ENCODE peak calls at places on chromosomes 7 and 10, in seven cellular contexts. One of them, this sample, is unnamed.

GRCh38 chr7:14691597-14692203 is 210.9 kb downstream of the DGKB start:
- DNase-seq in GM13977: peak
- DNase-seq in epithelial cell of esophagus: peak
- DNase-seq in GM12865: peak
- DNase-seq in progenitor cell of endocrine pancreas: peak
- DNase-seq in A549: peak
- DNase-seq in spleen: no peak
- DNase-seq in this sample: no peak

GRCh38 chr10:72315611-72316385 is 38.9 kb downstream of the DNAJB12 start:
- DNase-seq in GM13977: no peak
- DNase-seq in epithelial cell of esophagus: peak
- DNase-seq in GM12865: no peak
- DNase-seq in progenitor cell of endocrine pancreas: no peak
- DNase-seq in A549: peak
- DNase-seq in spleen: peak
- DNase-seq in this sample: peak

GRCh38 chr10:61989995-61990760 is 88.7 kb downstream of the ARID5B start:
- DNase-seq in GM13977: no peak
- DNase-seq in epithelial cell of esophagus: no peak
- DNase-seq in GM12865: no peak
- DNase-seq in progenitor cell of endocrine pancreas: no peak
- DNase-seq in A549: no peak
- DNase-seq in spleen: no peak
- DNase-seq in this sample: no peak

GRCh38 chr10:84397735-84398144 is 69.4 kb downstream of the CCSER2 start:
- DNase-seq in GM13977: no peak
- DNase-seq in epithelial cell of esophagus: peak
- DNase-seq in GM12865: peak
- DNase-seq in progenitor cell of endocrine pancreas: no peak
- DNase-seq in A549: no peak
- DNase-seq in spleen: no peak
- DNase-seq in this sample: no peak

GRCh38 chr10:4167216-4167615 is 382.2 kb upstream of the KLF6 start:
- DNase-seq in GM13977: no peak
- DNase-seq in epithelial cell of esophagus: no peak
- DNase-seq in GM12865: no peak
- DNase-seq in progenitor cell of endocrine pancreas: no peak
- DNase-seq in A549: no peak
- DNase-seq in spleen: no peak
- DNase-seq in this sample: no peak

GRCh38 chr7:126398851-126399529 is 853.8 kb downstream of the GRM8 start:
- DNase-seq in GM13977: no peak
- DNase-seq in epithelial cell of esophagus: peak
- DNase-seq in GM12865: no peak
- DNase-seq in progenitor cell of endocrine pancreas: no peak
- DNase-seq in A549: no peak
- DNase-seq in spleen: no peak
- DNase-seq in this sample: no peak

GRCh38 chr10:124896751-124897150 is 45.2 kb upstream of the ZRANB1 start:
- DNase-seq in GM13977: no peak
- DNase-seq in epithelial cell of esophagus: no peak
- DNase-seq in GM12865: no peak
- DNase-seq in progenitor cell of endocrine pancreas: no peak
- DNase-seq in A549: no peak
- DNase-seq in spleen: no peak
- DNase-seq in this sample: no peak

GRCh38 chr7:142108728-142109505 is 2.6 kb upstream of the MGAM2 start:
- DNase-seq in GM13977: no peak
- DNase-seq in epithelial cell of esophagus: peak
- DNase-seq in GM12865: no peak
- DNase-seq in progenitor cell of endocrine pancreas: no peak
- DNase-seq in A549: no peak
- DNase-seq in spleen: no peak
- DNase-seq in this sample: no peak

GRCh38 chr10:74329873-74330272 is 178.9 kb downstream of the ADK start:
- DNase-seq in GM13977: no peak
- DNase-seq in epithelial cell of esophagus: no peak
- DNase-seq in GM12865: no peak
- DNase-seq in progenitor cell of endocrine pancreas: no peak
- DNase-seq in A549: no peak
- DNase-seq in spleen: no peak
- DNase-seq in this sample: no peak

GRCh38 chr7:93620057-93620456 is 45.5 kb upstream of the CALCR start:
- DNase-seq in GM13977: no peak
- DNase-seq in epithelial cell of esophagus: peak
- DNase-seq in GM12865: no peak
- DNase-seq in progenitor cell of endocrine pancreas: no peak
- DNase-seq in A549: no peak
- DNase-seq in spleen: no peak
- DNase-seq in this sample: no peak

GRCh38 chr7:141575654-141576448 is 24.6 kb downstream of the AGK start:
- DNase-seq in GM13977: no peak
- DNase-seq in epithelial cell of esophagus: no peak
- DNase-seq in GM12865: no peak
- DNase-seq in progenitor cell of endocrine pancreas: no peak
- DNase-seq in A549: no peak
- DNase-seq in spleen: no peak
- DNase-seq in this sample: no peak

GRCh38 chr10:79488303-79488702 is 24.0 kb upstream of the EIF5AL1 start:
- DNase-seq in GM13977: no peak
- DNase-seq in epithelial cell of esophagus: peak
- DNase-seq in GM12865: no peak
- DNase-seq in progenitor cell of endocrine pancreas: no peak
- DNase-seq in A549: peak
- DNase-seq in spleen: no peak
- DNase-seq in this sample: no peak

GRCh38 chr10:68871731-68872342 is 29.3 kb upstream of the DDX50 start:
- DNase-seq in GM13977: no peak
- DNase-seq in epithelial cell of esophagus: peak
- DNase-seq in GM12865: no peak
- DNase-seq in progenitor cell of endocrine pancreas: no peak
- DNase-seq in A549: no peak
- DNase-seq in spleen: no peak
- DNase-seq in this sample: no peak

GRCh38 chr10:77253037-77253436 is 384.6 kb downstream of the KCNMA1 start:
- DNase-seq in GM13977: no peak
- DNase-seq in epithelial cell of esophagus: no peak
- DNase-seq in GM12865: no peak
- DNase-seq in progenitor cell of endocrine pancreas: no peak
- DNase-seq in A549: no peak
- DNase-seq in spleen: no peak
- DNase-seq in this sample: no peak

GRCh38 chr7:101319401-101319800 is 2.2 kb downstream of the IFT22 start:
- DNase-seq in GM13977: no peak
- DNase-seq in epithelial cell of esophagus: no peak
- DNase-seq in GM12865: no peak
- DNase-seq in progenitor cell of endocrine pancreas: no peak
- DNase-seq in A549: no peak
- DNase-seq in spleen: no peak
- DNase-seq in this sample: no peak

GRCh38 chr7:101315336-101315735 is 6.3 kb downstream of the IFT22 start:
- DNase-seq in GM13977: peak
- DNase-seq in epithelial cell of esophagus: peak
- DNase-seq in GM12865: peak
- DNase-seq in progenitor cell of endocrine pancreas: no peak
- DNase-seq in A549: peak
- DNase-seq in spleen: no peak
- DNase-seq in this sample: no peak
- TF ChIP-seq CTCF in GM13977: peak
- TF ChIP-seq CTCF in epithelial cell of esophagus: peak
- TF ChIP-seq CTCF in GM12865: peak
- TF ChIP-seq CTCF in progenitor cell of endocrine pancreas: peak
- TF ChIP-seq CTCF in A549: peak
- TF ChIP-seq CTCF in spleen: no peak
- TF ChIP-seq CTCF in this sample: no peak

GRCh38 chr7:151088856-151089699 is 2.8 kb downstream of the AGAP3 start:
- DNase-seq in GM13977: no peak
- DNase-seq in epithelial cell of esophagus: peak
- DNase-seq in GM12865: no peak
- DNase-seq in progenitor cell of endocrine pancreas: no peak
- DNase-seq in A549: no peak
- DNase-seq in spleen: peak
- DNase-seq in this sample: no peak

GRCh38 chr7:151086802-151087246 is 549 bp downstream of the AGAP3 start:
- DNase-seq in GM13977: no peak
- DNase-seq in epithelial cell of esophagus: peak
- DNase-seq in GM12865: peak
- DNase-seq in progenitor cell of endocrine pancreas: no peak
- DNase-seq in A549: no peak
- DNase-seq in spleen: peak
- DNase-seq in this sample: no peak

GRCh38 chr7:151088019-151088855 is 2.0 kb downstream of the AGAP3 start:
- DNase-seq in GM13977: no peak
- DNase-seq in epithelial cell of esophagus: no peak
- DNase-seq in GM12865: no peak
- DNase-seq in progenitor cell of endocrine pancreas: no peak
- DNase-seq in A549: no peak
- DNase-seq in spleen: no peak
- DNase-seq in this sample: no peak

GRCh38 chr7:151085691-151086620 is at the start of gene AGAP3:
- DNase-seq in GM13977: peak
- DNase-seq in epithelial cell of esophagus: peak
- DNase-seq in GM12865: peak
- DNase-seq in progenitor cell of endocrine pancreas: peak
- DNase-seq in A549: peak
- DNase-seq in spleen: peak
- DNase-seq in this sample: no peak

DNA sequence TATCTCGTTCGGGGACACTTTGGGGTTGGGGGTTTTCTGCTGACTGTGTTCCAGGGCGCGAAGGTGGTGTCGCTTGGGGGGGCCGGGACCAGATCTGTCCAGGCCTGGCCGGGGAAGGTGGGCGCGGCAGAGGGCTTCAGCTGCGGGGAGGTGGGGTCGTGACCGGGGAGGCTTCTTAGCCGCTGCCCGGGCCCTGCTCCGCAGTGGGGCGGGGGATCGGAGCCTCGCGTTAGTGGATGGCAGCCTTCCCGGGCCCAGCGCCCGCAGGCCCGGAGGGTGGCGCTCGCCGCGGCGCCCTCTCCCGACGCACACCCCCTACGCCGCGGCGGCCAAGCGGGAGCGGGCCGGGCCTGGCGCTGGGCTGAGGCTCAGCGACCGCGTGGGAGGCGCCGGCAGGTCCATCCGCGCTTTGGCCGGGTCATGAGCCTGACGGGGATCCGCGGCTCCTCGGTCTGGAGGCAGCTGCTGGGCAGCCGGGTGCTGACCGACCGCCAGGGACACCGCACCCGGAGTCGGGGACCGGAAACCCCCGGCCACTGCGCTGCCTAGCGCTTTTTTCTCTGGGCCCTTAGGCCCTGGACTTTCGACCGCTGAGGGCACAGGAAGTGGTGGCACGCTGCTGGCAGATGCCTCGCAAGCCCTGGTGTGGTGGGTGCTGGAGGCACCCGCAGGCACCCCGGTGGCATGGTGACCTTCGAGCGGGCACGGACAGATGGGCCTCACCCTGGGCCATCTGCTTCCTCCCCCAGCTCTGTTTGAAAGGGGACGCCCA is 1.2 kb downstream of the AGAP3 start:
- DNase-seq in GM13977: peak
- DNase-seq in epithelial cell of esophagus: peak
- DNase-seq in GM12865: peak
- DNase-seq in progenitor cell of endocrine pancreas: no peak
- DNase-seq in A549: peak
- DNase-seq in spleen: peak
- DNase-seq in this sample: no peak
- TF ChIP-seq CTCF in GM13977: peak
- TF ChIP-seq CTCF in epithelial cell of esophagus: no peak
- TF ChIP-seq CTCF in GM12865: peak
- TF ChIP-seq CTCF in progenitor cell of endocrine pancreas: peak
- TF ChIP-seq CTCF in A549: peak
- TF ChIP-seq CTCF in spleen: no peak
- TF ChIP-seq CTCF in this sample: no peak

GRCh38 chr10:29470843-29471482 is 163.8 kb downstream of the SVIL start:
- DNase-seq in GM13977: no peak
- DNase-seq in epithelial cell of esophagus: no peak
- DNase-seq in GM12865: no peak
- DNase-seq in progenitor cell of endocrine pancreas: no peak
- DNase-seq in A549: no peak
- DNase-seq in spleen: no peak
- DNase-seq in this sample: peak

GRCh38 chr10:29469481-29470354 is 165.1 kb downstream of the SVIL start:
- DNase-seq in GM13977: no peak
- DNase-seq in epithelial cell of esophagus: no peak
- DNase-seq in GM12865: no peak
- DNase-seq in progenitor cell of endocrine pancreas: no peak
- DNase-seq in A549: no peak
- DNase-seq in spleen: no peak
- DNase-seq in this sample: no peak

GRCh38 chr10:29470355-29470705 is 164.4 kb downstream of the SVIL start:
- DNase-seq in GM13977: no peak
- DNase-seq in epithelial cell of esophagus: no peak
- DNase-seq in GM12865: no peak
- DNase-seq in progenitor cell of endocrine pancreas: no peak
- DNase-seq in A549: peak
- DNase-seq in spleen: no peak
- DNase-seq in this sample: no peak

GRCh38 chr10:29461042-29461441 is 172.2 kb downstream of the LYZL1 start:
- DNase-seq in GM13977: no peak
- DNase-seq in epithelial cell of esophagus: no peak
- DNase-seq in GM12865: no peak
- DNase-seq in progenitor cell of endocrine pancreas: no peak
- DNase-seq in A549: no peak
- DNase-seq in spleen: no peak
- DNase-seq in this sample: no peak

GRCh38 chr10:29465384-29465783 is 169.4 kb downstream of the SVIL start:
- DNase-seq in GM13977: no peak
- DNase-seq in epithelial cell of esophagus: no peak
- DNase-seq in GM12865: no peak
- DNase-seq in progenitor cell of endocrine pancreas: no peak
- DNase-seq in A549: peak
- DNase-seq in spleen: no peak
- DNase-seq in this sample: no peak
- TF ChIP-seq CTCF in GM13977: peak
- TF ChIP-seq CTCF in epithelial cell of esophagus: peak
- TF ChIP-seq CTCF in GM12865: no peak
- TF ChIP-seq CTCF in progenitor cell of endocrine pancreas: peak
- TF ChIP-seq CTCF in A549: peak
- TF ChIP-seq CTCF in spleen: no peak
- TF ChIP-seq CTCF in this sample: no peak

DNA sequence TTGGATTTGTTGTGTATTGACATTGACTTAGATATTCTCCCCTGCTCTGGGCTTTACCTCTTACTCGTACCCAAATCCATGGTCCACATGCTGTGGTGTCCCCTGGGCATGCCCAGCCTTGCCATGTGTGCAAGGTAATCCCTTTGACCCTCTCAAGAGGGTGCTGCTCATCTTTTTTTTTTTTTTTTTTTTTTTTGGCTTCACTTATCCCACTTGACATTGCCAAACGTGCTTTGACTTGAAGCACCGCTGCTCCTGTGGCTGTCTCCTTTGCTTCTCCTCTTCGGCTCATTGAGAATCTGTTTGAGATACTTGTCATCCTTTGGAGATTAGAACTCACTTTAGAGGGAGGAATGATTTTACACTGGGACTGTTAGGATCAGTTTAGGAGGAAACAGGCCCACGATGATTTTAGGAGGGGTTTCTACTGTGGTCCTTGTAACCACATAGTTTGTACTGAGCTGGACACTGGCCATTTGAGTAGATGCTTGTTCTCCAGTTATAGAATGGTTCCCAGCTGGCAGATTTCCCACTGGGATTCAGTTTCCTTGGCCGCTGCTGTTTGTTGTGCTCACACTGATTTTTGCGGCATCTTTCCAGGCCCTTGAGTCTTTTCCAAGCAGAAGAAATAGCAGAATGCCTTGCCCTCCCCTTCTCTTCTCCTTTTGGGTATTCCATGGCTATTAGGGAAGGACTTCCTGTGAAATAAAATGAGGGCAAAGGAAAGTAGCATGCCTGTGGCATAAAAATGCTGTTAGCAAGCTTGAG is 184.8 kb downstream of the AUTS2 start:
- DNase-seq in GM13977: no peak
- DNase-seq in epithelial cell of esophagus: no peak
- DNase-seq in GM12865: no peak
- DNase-seq in progenitor cell of endocrine pancreas: no peak
- DNase-seq in A549: no peak
- DNase-seq in spleen: no peak
- DNase-seq in this sample: no peak
- TF ChIP-seq CTCF in GM13977: no peak
- TF ChIP-seq CTCF in epithelial cell of esophagus: no peak
- TF ChIP-seq CTCF in GM12865: no peak
- TF ChIP-seq CTCF in progenitor cell of endocrine pancreas: no peak
- TF ChIP-seq CTCF in A549: no peak
- TF ChIP-seq CTCF in spleen: no peak
- TF ChIP-seq CTCF in this sample: no peak